ENCODE peak calls at places on chromosomes 3 and 15, in ten cellular contexts. I, A, W, O, E, T, Z, C, V and F are unnamed samples.

GRCh38 chr3:37812497-37812896 is 49.2 kb upstream of the CTDSPL start:
- DNase-seq in I (no peak), A (no peak), W (no peak), O (no peak), E (no peak), T (no peak), Z (no peak), C (no peak), V (peak; percentile 55), F (no peak)

GRCh38 chr15:89400121-89400996 is 65.7 kb upstream of the POLG start:
- DNase-seq in I (peak; percentile 52), A (no peak), W (no peak), O (no peak), E (no peak), T (no peak), Z (no peak), C (no peak), V (no peak), F (peak; percentile 79)

GRCh38 chr3:119796785-119797184 is 14.9 kb downstream of the NR1I2 start:
- DNase-seq in I (no peak), A (no peak), W (no peak), O (no peak), E (no peak), T (no peak), Z (no peak), C (no peak), V (no peak), F (no peak)

GRCh38 chr15:53721334-53722087 is 38.0 kb downstream of the WDR72 start:
- DNase-seq in I (no peak), A (no peak), W (no peak), O (no peak), E (no peak), T (no peak), Z (no peak), C (no peak), V (no peak), F (no peak)

GRCh38 chr3:138114988-138115971 is at the start of gene DZIP1L:
- DNase-seq in I (peak; percentile 90), A (peak; percentile 53), W (peak; percentile 78), O (peak; percentile 79), E (peak; percentile 25), T (peak; percentile 31), Z (peak; percentile 44), C (peak; percentile 76), V (peak; percentile 87), F (peak; percentile 92)

GRCh38 chr15:58957101-58957973 is 23.9 kb upstream of the SLTM start:
- DNase-seq in I (peak; percentile 83), A (peak; percentile 74), W (peak; percentile 61), O (peak; percentile 85), E (peak; percentile 60), T (peak; percentile 71), Z (peak; percentile 71), C (peak; percentile 67), V (peak; percentile 44), F (peak; percentile 84)

GRCh38 chr3:190265126-190265525 is 57.1 kb downstream of the CLDN1 start:
- DNase-seq in I (no peak), A (no peak), W (no peak), O (no peak), E (peak; percentile 41), T (peak; percentile 38), Z (no peak), C (no peak), V (no peak), F (no peak)

GRCh38 chr15:34241376-34242350 is 16.8 kb downstream of the EMC4 start:
- DNase-seq in I (peak; percentile 43), A (peak; percentile 60), W (no peak), O (peak; percentile 59), E (peak; percentile 78), T (peak; percentile 78), Z (peak; percentile 25), C (peak; percentile 25), V (peak; percentile 41), F (no peak)

GRCh38 chr3:109050591-109051167 is 67.3 kb downstream of the MORC1 start:
- DNase-seq in I (peak; percentile 16), A (peak; percentile 17), W (no peak), O (peak; percentile 61), E (peak; percentile 10), T (peak; percentile 58), Z (peak; percentile 19), C (peak; percentile 25), V (peak; percentile 8), F (peak; percentile 56)

GRCh38 chr15:60544581-60545115 is 65.7 kb upstream of the ICE2 start:
- DNase-seq in I (no peak), A (no peak), W (no peak), O (no peak), E (no peak), T (no peak), Z (no peak), C (no peak), V (no peak), F (no peak)

GRCh38 chr15:54131410-54131809 is 153.2 kb downstream of the UNC13C start:
- DNase-seq in I (no peak), A (no peak), W (no peak), O (peak; percentile 0), E (peak; percentile 54), T (peak; percentile 64), Z (no peak), C (no peak), V (no peak), F (no peak)

GRCh38 chr3:187677604-187678003 is 7.4 kb upstream of the SST start:
- DNase-seq in I (no peak), A (no peak), W (no peak), O (no peak), E (no peak), T (no peak), Z (no peak), C (no peak), V (no peak), F (no peak)

GRCh38 chr15:33443699-33444098 is 132.9 kb downstream of the RYR3 start:
- DNase-seq in I (no peak), A (no peak), W (no peak), O (no peak), E (no peak), T (no peak), Z (no peak), C (no peak), V (no peak), F (no peak)

GRCh38 chr3:195777975-195778374 is 33.8 kb downstream of the MUC4 start:
- DNase-seq in I (no peak), A (no peak), W (peak; percentile 20), O (no peak), E (no peak), T (no peak), Z (no peak), C (no peak), V (no peak), F (no peak)

GRCh38 chr3:152505926-152506325 is 237.2 kb downstream of the MBNL1 start:
- DNase-seq in I (no peak), A (no peak), W (no peak), O (no peak), E (no peak), T (no peak), Z (peak; percentile 54), C (no peak), V (no peak), F (no peak)

GRCh38 chr15:65528461-65529060 is 1.7 kb upstream of the HACD3 start:
- DNase-seq in I (no peak), A (no peak), W (no peak), O (no peak), E (no peak), T (no peak), Z (no peak), C (no peak), V (no peak), F (peak; percentile 63)

GRCh38 chr3:168047190-168047795 is 48.4 kb downstream of the GOLIM4 start:
- DNase-seq in I (peak; percentile 70), A (peak; percentile 54), W (no peak), O (peak; percentile 90), E (peak; percentile 86), T (peak; percentile 85), Z (no peak), C (peak; percentile 85), V (peak; percentile 38), F (no peak)

GRCh38 chr3:156227704-156228103 is 107.3 kb downstream of the KCNAB1 start:
- DNase-seq in I (no peak), A (no peak), W (no peak), O (no peak), E (no peak), T (no peak), Z (no peak), C (no peak), V (no peak), F (no peak)

GRCh38 chr3:141877911-141878310 is 1.5 kb downstream of the ATP1B3 start:
- DNase-seq in I (peak; percentile 28), A (no peak), W (no peak), O (peak; percentile 60), E (peak; percentile 38), T (peak; percentile 30), Z (no peak), C (peak; percentile 50), V (peak; percentile 29), F (no peak)

GRCh38 chr3:8648873-8649741 is 4.5 kb upstream of the SSUH2 start:
- DNase-seq in I (no peak), A (no peak), W (no peak), O (no peak), E (no peak), T (no peak), Z (no peak), C (no peak), V (no peak), F (no peak)

GRCh38 chr3:122795674-122795969 is 753 bp downstream of the SLC49A4 start:
- DNase-seq in I (no peak), A (no peak), W (no peak), O (peak; percentile 10), E (no peak), T (no peak), Z (peak; percentile 25), C (no peak), V (no peak), F (no peak)

GRCh38 chr15:63277893-63278505 is 594 bp downstream of the APH1B start:
- DNase-seq in I (peak; percentile 5), A (no peak), W (no peak), O (peak; percentile 40), E (peak; percentile 26), T (peak; percentile 26), Z (no peak), C (no peak), V (no peak), F (peak; percentile 60)

GRCh38 chr3:161560006-161560637 is 63.5 kb downstream of the OTOL1 start:
- DNase-seq in I (peak; percentile 83), A (no peak), W (no peak), O (peak; percentile 62), E (peak; percentile 29), T (peak; percentile 63), Z (peak; percentile 15), C (peak; percentile 38), V (peak; percentile 14), F (peak; percentile 84)

GRCh38 chr3:80855482-80855881 is 906.0 kb downstream of the GBE1 start:
- DNase-seq in I (no peak), A (no peak), W (no peak), O (no peak), E (no peak), T (peak; percentile 0), Z (no peak), C (no peak), V (no peak), F (no peak)

GRCh38 chr3:12345141-12345561 is 56.3 kb downstream of the PPARG start:
- DNase-seq in I (no peak), A (no peak), W (no peak), O (peak; percentile 89), E (peak; percentile 93), T (peak; percentile 86), Z (no peak), C (peak; percentile 85), V (peak; percentile 5), F (no peak)

GRCh38 chr3:112005091-112005672 is 6.5 kb downstream of the TAGLN3 start:
- DNase-seq in I (no peak), A (no peak), W (no peak), O (peak; percentile 91), E (peak; percentile 80), T (peak; percentile 72), Z (peak; percentile 6), C (peak; percentile 69), V (peak; percentile 31), F (no peak)

GRCh38 chr3:43338295-43338694 is 52.0 kb downstream of the SNRK start:
- DNase-seq in I (no peak), A (no peak), W (no peak), O (no peak), E (no peak), T (peak; percentile 24), Z (no peak), C (no peak), V (no peak), F (no peak)

GRCh38 chr3:129554356-129555120 is 11.6 kb downstream of the H1-8 start:
- DNase-seq in I (peak; percentile 39), A (no peak), W (peak; percentile 86), O (no peak), E (no peak), T (no peak), Z (no peak), C (no peak), V (no peak), F (no peak)